ENCODE peak calls at places on chromosome 9, in four cellular contexts. P, O, I and S are unnamed samples.

GRCh38 chr9:109880276-109881169 is 100.5 kb downstream of the PALM2AKAP2 start:
- DNase-seq in P (peak; percentile 66), O (peak; percentile 28), I (peak; percentile 67), S (no peak)

GRCh38 chr9:113238859-113239231 is 17.5 kb downstream of the SLC31A1 start:
- DNase-seq in P (no peak), O (no peak), I (no peak), S (no peak)

GRCh38 chr9:79662553-79662956 is 90.8 kb downstream of the TLE4 start:
- DNase-seq in P (peak; percentile 68), O (peak; percentile 15), I (no peak), S (no peak)

GRCh38 chr9:4926239-4926638 is 58.8 kb upstream of the JAK2 start:
- DNase-seq in P (no peak), O (no peak), I (no peak), S (no peak)

GRCh38 chr9:36217256-36217968 is 26.7 kb downstream of the CLTA start:
- DNase-seq in P (no peak), O (no peak), I (no peak), S (no peak)

GRCh38 chr9:68507098-68507795 is 33.4 kb downstream of the TMEM252 start:
- DNase-seq in P (peak; percentile 45), O (peak; percentile 17), I (peak; percentile 23), S (no peak)

GRCh38 chr9:4857163-4857562 is 64.4 kb downstream of the RCL1 start:
- DNase-seq in P (peak; percentile 38), O (no peak), I (no peak), S (no peak)

GRCh38 chr9:7266911-7267555 is 509.3 kb downstream of the KDM4C start:
- DNase-seq in P (no peak), O (no peak), I (no peak), S (no peak)

GRCh38 chr9:123834907-123835562 is 94.9 kb downstream of the DENND1A start:
- DNase-seq in P (peak; percentile 45), O (no peak), I (no peak), S (peak; percentile 62)

GRCh38 chr9:23621924-23622323 is 204.1 kb downstream of the ELAVL2 start:
- DNase-seq in P (no peak), O (no peak), I (no peak), S (no peak)

GRCh38 chr9:118751848-118752223 is 617.4 kb downstream of the BRINP1 start:
- DNase-seq in P (no peak), O (no peak), I (no peak), S (no peak)

GRCh38 chr9:72917892-72918509 is 34.9 kb downstream of the ALDH1A1 start:
- DNase-seq in P (no peak), O (no peak), I (no peak), S (no peak)

GRCh38 chr9:127489471-127490115 is 38.3 kb downstream of the LRSAM1 start:
- DNase-seq in P (no peak), O (peak; percentile 71), I (no peak), S (no peak)

GRCh38 chr9:109640232-109641078 is 139.5 kb upstream of the PALM2AKAP2 start:
- DNase-seq in P (peak; percentile 68), O (peak; percentile 65), I (no peak), S (no peak)

GRCh38 chr9:31608881-31609280 is 775.6 kb upstream of the ACO1 start:
- DNase-seq in P (no peak), O (no peak), I (no peak), S (no peak)

GRCh38 chr9:105835721-105836120 is 141.4 kb downstream of the TMEM38B start:
- DNase-seq in P (no peak), O (no peak), I (no peak), S (no peak)

GRCh38 chr9:38166501-38166900 is 97.5 kb upstream of the SHB start:
- DNase-seq in P (no peak), O (no peak), I (no peak), S (no peak)

GRCh38 chr9:129567329-129567728 is 53.6 kb downstream of the C9orf50 start:
- DNase-seq in P (peak; percentile 50), O (no peak), I (no peak), S (no peak)

GRCh38 chr9:93053781-93054331 is 4.6 kb upstream of the SUSD3 start:
- DNase-seq in P (no peak), O (no peak), I (no peak), S (no peak)

GRCh38 chr9:72300884-72301283 is 64.1 kb downstream of the ZFAND5 start:
- DNase-seq in P (no peak), O (no peak), I (no peak), S (peak; percentile 47)

DNA sequence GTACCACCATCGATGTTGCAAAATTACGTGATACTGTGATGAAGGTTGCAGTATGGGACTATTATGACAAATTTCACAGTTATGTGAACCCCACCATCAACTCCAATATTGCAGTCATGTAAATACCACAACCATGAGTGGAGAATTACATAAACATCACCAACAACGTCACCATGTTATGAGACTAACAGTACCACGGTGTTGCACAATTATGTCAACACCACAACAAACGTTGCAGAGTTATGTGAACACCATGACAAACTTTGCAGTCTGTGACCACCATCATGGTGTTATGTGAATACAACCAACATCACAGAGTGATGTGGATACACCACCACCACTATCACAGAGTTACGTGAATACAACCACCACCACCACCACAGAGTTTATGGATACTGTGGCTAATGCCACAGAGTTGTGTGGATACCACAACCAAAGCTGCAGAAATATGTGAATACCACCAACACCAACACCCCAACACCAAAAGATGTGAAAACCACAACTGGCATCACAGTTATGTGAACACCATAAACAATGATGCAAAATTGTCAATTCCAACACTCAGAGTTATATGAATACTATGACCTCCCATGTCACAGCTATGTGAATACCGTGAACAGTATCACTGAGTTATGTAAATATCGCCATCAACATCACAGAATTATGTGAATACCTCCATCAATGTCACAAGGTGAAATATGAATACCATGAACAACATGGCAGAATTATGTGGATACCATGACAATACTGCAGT is 62.4 kb downstream of the SHC3 start:
- DNase-seq in P (peak; percentile 82), O (no peak), I (no peak), S (no peak)
- TF ChIP-seq EZH2phosphoT487 in P (no peak), O (no peak), I (no peak), S (no peak)

GRCh38 chr9:98554752-98555151 is 154.0 kb downstream of the GABBR2 start:
- DNase-seq in P (no peak), O (no peak), I (no peak), S (no peak)

GRCh38 chr9:98549401-98549800 is 159.3 kb downstream of the GABBR2 start:
- DNase-seq in P (no peak), O (no peak), I (no peak), S (no peak)

GRCh38 chr9:98550206-98550820 is 158.4 kb downstream of the GABBR2 start:
- DNase-seq in P (peak; percentile 56), O (no peak), I (no peak), S (no peak)

GRCh38 chr9:98551511-98552286 is 157.0 kb downstream of the GABBR2 start:
- DNase-seq in P (peak; percentile 91), O (no peak), I (no peak), S (no peak)

DNA sequence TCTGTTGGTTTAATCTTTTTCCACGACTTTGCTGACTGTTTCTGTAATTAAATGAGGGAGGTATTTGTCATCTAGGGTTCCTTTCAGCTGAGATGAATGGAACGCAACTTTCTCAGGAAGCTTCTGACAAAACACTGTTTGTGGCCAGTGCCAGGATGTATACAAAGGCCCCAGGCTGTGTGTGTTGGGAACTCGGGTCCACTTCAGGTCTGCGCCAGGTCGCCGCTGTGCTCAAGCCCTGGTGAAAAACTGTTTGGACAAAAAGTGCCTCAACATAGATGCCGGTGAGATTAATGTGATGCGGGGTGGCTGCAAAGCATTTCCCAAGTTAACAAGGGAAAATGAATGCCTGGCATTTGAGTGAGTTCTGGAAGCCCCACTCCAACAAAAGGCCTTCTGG is 156.4 kb downstream of the GABBR2 start:
- DNase-seq in P (peak; percentile 66), O (no peak), I (no peak), S (no peak)
- H3K9ac ChIP-seq in P (peak overlapping the region; percentile 11), O (no peak overlapping the region), I (no peak overlapping the region), S (no peak overlapping the region)

GRCh38 chr9:108103294-108103693 is 613.7 kb upstream of the KLF4 start:
- DNase-seq in P (peak; percentile 56), O (no peak), I (no peak), S (no peak)
- TF ChIP-seq EZH2phosphoT487 in P (no peak), O (no peak), I (no peak), S (no peak)

GRCh38 chr9:115117999-115118470 is at the start of gene TNC:
- DNase-seq in P (peak; percentile 88), O (peak; percentile 64), I (no peak), S (no peak)

GRCh38 chr9:115115924-115116323 is 2.0 kb downstream of the TNC start:
- DNase-seq in P (peak; percentile 94), O (no peak), I (peak; percentile 16), S (no peak)

GRCh38 chr9:115116620-115117284 is 1.2 kb downstream of the TNC start:
- DNase-seq in P (no peak), O (no peak), I (no peak), S (no peak)

GRCh38 chr9:115121140-115121710 is 3.3 kb upstream of the TNC start:
- DNase-seq in P (peak; percentile 60), O (no peak), I (no peak), S (peak; percentile 60)

DNA sequence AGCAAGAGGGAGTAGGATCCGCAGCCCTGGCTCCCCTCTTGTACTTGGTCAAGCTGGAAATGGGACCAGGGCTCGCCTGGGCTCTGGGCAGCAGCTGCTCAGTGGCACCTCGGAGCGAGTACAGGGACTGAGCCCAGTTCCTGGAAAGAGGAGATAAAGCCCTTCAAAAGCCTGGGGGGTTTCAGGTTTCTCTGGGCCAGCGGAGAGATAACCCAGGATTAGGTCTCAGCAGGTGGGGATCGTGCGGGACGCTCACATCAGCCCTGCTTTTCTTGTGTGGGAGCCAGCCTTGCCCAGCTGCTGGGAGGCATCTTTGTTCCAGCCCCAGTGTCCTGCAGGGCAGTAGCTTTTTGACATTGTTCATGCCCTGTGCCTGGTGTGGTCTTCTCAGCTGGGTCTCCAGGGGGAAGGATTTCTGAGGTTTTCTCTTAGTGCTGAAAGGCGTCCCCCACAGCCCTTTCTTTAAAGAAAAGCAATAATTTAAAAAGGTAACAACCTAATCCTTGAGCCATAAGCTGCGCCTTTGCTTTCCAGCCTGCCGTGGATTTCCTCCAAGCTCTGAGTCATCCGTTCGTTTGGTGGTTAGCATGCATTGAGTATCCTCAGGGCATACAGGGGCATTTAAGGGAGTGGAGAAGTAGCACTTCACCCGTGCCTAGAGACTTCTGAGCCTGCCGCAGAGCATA is 657 bp upstream of the TNC start:
- DNase-seq in P (peak; percentile 96), O (peak; percentile 75), I (peak; percentile 50), S (no peak)
- H3K9ac ChIP-seq in P (peak overlapping the region; percentile 65), O (peak overlapping the region; percentile 89), I (no peak overlapping the region), S (no peak overlapping the region)